ENCODE peak calls at places on chromosomes 12 and 14, in four cellular contexts. C, K, I and J are unnamed samples.

GRCh38 chr12:22255097-22255496 is 79.4 kb downstream of the ST8SIA1 start:
- DNase-seq in K (no peak), I (peak), C (no peak), J (no peak)

GRCh38 chr12:124518051-124518932 is 49.1 kb downstream of the NCOR2 start:
- DNase-seq in K (peak), I (no peak), C (no peak), J (peak)

GRCh38 chr12:96434107-96434506 is 33.9 kb upstream of the CDK17 start:
- DNase-seq in C (no peak), K (no peak), I (no peak), J (no peak)

GRCh38 chr12:21771311-21771710 is 3.2 kb downstream of the KCNJ8 start:
- DNase-seq in I (no peak), K (no peak), C (no peak), J (no peak)

GRCh38 chr14:21070610-21071224 is 613 bp downstream of the ARHGEF40 start:
- DNase-seq in K (peak), I (peak), C (peak), J (no peak)

GRCh38 chr14:76011959-76012802 is 26.6 kb downstream of the IFT43 start:
- DNase-seq in C (no peak), I (peak), K (no peak), J (no peak)

GRCh38 chr14:98200621-98201020 is 1071.4 kb downstream of the BCL11B start:
- DNase-seq in K (no peak), I (no peak), C (no peak), J (no peak)

GRCh38 chr14:100317897-100318808 is 5.0 kb upstream of the SLC25A47 start:
- DNase-seq in I (peak), C (peak), K (no peak), J (no peak)

GRCh38 chr14:89228921-89229639 is 188.0 kb downstream of the FOXN3 start:
- DNase-seq in K (no peak), I (no peak), C (no peak), J (no peak)

GRCh38 chr14:68977741-68978549 is 1.2 kb downstream of the ACTN1 start:
- DNase-seq in K (no peak), I (peak), C (peak), J (no peak)

GRCh38 chr12:105214670-105215375 is 21.2 kb downstream of the APPL2 start:
- DNase-seq in K (peak), I (no peak), C (no peak), J (no peak)

GRCh38 chr12:108340037-108340436 is 926 bp upstream of the CMKLR1 start:
- DNase-seq in I (no peak), C (no peak), K (no peak), J (no peak)

GRCh38 chr12:65876898-65877721 is 52.8 kb downstream of the HMGA2 start:
- DNase-seq in C (no peak), I (peak), K (peak), J (no peak)

GRCh38 chr12:4288296-4289019 is 14.9 kb downstream of the CCND2 start:
- DNase-seq in I (no peak), C (no peak), K (no peak), J (no peak)

GRCh38 chr14:55411426-55412389 is at the start of gene ATG14:
- DNase-seq in K (peak), C (peak), I (peak), J (no peak)

GRCh38 chr12:121719926-121720414 is 7.4 kb downstream of the TMEM120B start:
- DNase-seq in K (no peak), I (no peak), C (no peak), J (no peak)

GRCh38 chr14:105943973-105944602 is 417.7 kb downstream of the TMEM121 start:
- DNase-seq in I (no peak), K (peak), C (no peak), J (no peak)

GRCh38 chr12:67909681-67910080 is 79.6 kb upstream of the IFNG-AS1 start:
- DNase-seq in C (no peak), I (no peak), K (no peak), J (no peak)

GRCh38 chr14:71322660-71323250 is 415.5 kb downstream of the PCNX1 start:
- DNase-seq in K (no peak), I (no peak), C (no peak), J (no peak)

GRCh38 chr14:65187421-65188049 is 85.2 kb upstream of the MAX start:
- DNase-seq in K (no peak), I (peak), C (no peak), J (no peak)

GRCh38 chr14:104341532-104342434 is 203.4 kb downstream of the KIF26A start:
- DNase-seq in I (peak), C (peak), K (peak), J (no peak)

GRCh38 chr14:24443053-24443683 is 592 bp upstream of the SDR39U1 start:
- DNase-seq in K (no peak), I (no peak), C (no peak), J (no peak)

GRCh38 chr14:65709576-65709975 is 297.0 kb downstream of the FUT8 start:
- DNase-seq in I (no peak), C (no peak), K (no peak), J (no peak)

GRCh38 chr12:613996-614726 is 49.1 kb downstream of the NINJ2 start:
- DNase-seq in C (no peak), K (peak), I (peak), J (no peak)

GRCh38 chr14:73467800-73468199 is 9.5 kb upstream of the NUMB start:
- DNase-seq in C (peak), K (no peak), I (no peak), J (no peak)

GRCh38 chr12:7787574-7788315 is 1.5 kb upstream of the NANOG start:
- DNase-seq in C (no peak), K (peak), I (peak), J (no peak)

GRCh38 chr12:2179953-2180736 is 127.4 kb downstream of the CACNA1C start:
- DNase-seq in C (no peak), I (no peak), K (no peak), J (no peak)

GRCh38 chr12:46110220-46110700 is 119.9 kb upstream of the SCAF11 start:
- DNase-seq in K (no peak), C (no peak), I (no peak), J (no peak)

GRCh38 chr14:94447206-94447605 is 5.4 kb downstream of the SERPINA11 start:
- DNase-seq in K (no peak), C (no peak), I (no peak), J (no peak)

GRCh38 chr14:80606347-80606772 is 335.2 kb downstream of the CEP128 start:
- DNase-seq in K (no peak), I (no peak), C (no peak), J (no peak)
- H3K27ac ChIP-seq in K (no peak), I (no peak), C (no peak), J (no peak)

DNA sequence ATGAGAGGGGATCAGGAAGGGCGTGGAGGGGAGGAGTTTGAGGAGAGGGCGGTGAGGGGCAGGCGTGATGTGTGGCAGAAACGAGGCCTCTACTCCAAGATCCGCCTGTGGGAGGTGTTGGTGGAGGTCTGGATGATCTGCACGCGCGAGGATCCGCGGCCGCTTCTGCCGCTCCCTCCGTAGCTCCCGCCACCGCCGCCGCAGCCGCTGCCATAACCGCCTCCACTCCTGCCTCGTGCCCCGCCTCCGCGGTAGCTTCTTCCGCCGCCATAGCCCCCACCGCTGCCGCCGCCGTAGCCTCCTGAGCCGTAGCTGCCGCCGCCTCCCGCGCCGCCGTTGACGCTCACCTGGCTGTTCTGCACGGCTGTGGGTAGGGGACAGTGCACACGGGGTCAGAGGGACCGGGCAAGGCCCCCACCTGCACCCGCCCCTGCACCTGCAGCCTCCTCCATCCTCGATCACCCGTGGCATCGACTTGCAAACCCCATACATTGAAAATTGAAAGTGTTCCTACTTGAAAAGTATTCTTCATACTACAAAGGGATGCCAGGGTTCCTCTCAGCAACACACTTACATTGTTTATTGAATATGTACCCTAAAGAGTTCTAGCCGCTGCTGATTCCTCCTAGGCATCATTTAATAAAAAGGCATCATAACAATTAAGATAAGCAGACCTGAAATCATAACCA is 11.0 kb upstream of the KRT1 start:
- DNase-seq in C (peak), I (peak), K (no peak), J (no peak)
- TF ChIP-seq EZH2 in C (no peak), I (peak), K (no peak), J (peak)

DNA sequence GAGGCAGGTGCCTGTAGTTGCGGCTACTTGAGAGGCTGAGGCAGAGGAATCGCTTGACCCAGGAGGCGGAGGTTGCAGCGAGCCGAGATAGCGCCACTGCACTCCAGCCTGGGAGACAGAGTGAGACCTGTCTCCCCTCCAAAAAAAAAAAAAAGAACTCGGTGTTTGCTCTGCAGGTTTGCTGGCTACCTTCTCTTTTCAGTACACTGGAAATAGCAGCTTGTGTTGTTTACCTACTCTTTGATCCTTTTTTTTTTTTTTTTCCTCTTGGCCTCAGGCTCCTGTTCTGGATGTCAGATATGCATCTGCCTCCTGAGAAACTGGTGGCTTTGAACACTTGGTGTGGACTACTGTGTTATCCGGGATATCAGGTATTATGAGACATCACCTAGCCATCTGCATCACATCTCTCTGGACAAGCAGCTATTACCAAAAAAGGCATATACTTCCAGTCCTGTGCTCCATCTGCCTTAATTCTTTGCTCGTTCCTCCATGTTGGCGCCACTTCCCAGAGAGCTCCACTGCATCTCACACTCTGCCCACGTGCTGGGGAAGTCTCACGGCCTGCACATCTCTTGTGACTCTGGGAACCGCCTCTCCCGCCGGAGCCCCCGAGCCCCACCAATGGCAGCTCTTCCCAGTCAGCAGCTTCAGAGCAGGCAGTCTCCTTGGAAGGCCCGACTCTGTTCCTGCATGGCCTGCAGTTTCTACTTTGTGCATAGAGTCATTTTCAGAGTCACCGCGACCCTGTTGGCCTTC is 50.9 kb upstream of the TRAF3 start:
- DNase-seq in K (peak), C (no peak), I (no peak), J (no peak)
- TF ChIP-seq POLR2AphosphoS5 in K (no peak), C (no peak), I (no peak), J (no peak)

GRCh38 chr12:117141097-117141898 is 42.1 kb upstream of the TESC start:
- DNase-seq in K (no peak), C (no peak), I (peak), J (no peak)
- H3K27ac ChIP-seq in K (no peak), C (no peak), I (no peak), J (no peak)

DNA sequence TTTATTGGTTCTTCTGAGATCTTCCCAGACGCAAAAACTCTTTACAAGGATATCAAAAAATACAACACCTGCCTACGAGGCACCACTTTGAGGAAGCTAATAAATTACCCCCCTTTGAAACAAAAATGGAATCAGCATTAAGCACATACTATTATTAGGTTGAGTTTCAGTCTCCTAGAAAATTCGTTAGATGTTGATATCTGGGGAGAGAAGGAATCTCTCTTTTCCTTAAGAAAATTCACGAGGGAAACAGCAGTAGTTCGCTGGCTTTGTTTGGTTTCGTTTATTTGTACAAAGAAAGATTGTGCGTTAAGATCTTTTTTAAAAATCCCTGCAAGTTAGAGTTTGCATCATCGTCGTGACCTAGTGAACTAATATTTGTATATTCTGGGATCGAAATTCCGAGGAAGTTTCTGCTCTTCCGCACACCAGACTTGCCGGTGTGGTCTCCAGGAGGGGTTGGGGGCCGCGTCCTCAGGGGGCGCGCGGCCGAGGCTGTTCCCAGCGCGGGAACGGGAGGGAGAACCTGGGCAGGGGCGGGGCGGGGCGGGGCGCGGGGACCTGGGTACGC is 12.1 kb downstream of the NKX2-1 start:
- DNase-seq in I (peak), K (no peak), C (no peak), J (no peak)
- TF ChIP-seq EZH2 in I (peak), K (peak), C (no peak), J (no peak)